ENCODE peak calls at places on chromosomes 2 and 18, in six cellular contexts. One of them, this sample, is unnamed.

GRCh38 chr2:3972377-3972776 is 269.0 kb downstream of the DCDC2C start:
- DNase-seq in body of pancreas: no peak
- DNase-seq in cardiac muscle cell: no peak
- DNase-seq in epithelial cell of proximal tubule: no peak
- DNase-seq in PC-9: no peak
- DNase-seq in adrenal gland: no peak
- DNase-seq in this sample: no peak

GRCh38 chr18:79634186-79634585 is 45.4 kb upstream of the CTDP1 start:
- DNase-seq in body of pancreas: no peak
- DNase-seq in cardiac muscle cell: no peak
- DNase-seq in epithelial cell of proximal tubule: no peak
- DNase-seq in PC-9: no peak
- DNase-seq in adrenal gland: no peak
- DNase-seq in this sample: no peak

GRCh38 chr2:217105733-217106649 is 246.1 kb upstream of the TNP1 start:
- DNase-seq in body of pancreas: no peak
- DNase-seq in cardiac muscle cell: no peak
- DNase-seq in epithelial cell of proximal tubule: peak; percentile 99
- DNase-seq in PC-9: peak; percentile 79
- DNase-seq in adrenal gland: no peak
- DNase-seq in this sample: no peak

GRCh38 chr2:148930046-148930775 is 55.2 kb downstream of the KIF5C start:
- DNase-seq in body of pancreas: no peak
- DNase-seq in cardiac muscle cell: no peak
- DNase-seq in epithelial cell of proximal tubule: no peak
- DNase-seq in PC-9: no peak
- DNase-seq in adrenal gland: no peak
- DNase-seq in this sample: no peak

GRCh38 chr2:223104336-223104735 is 52.3 kb downstream of the KCNE4 start:
- DNase-seq in body of pancreas: no peak
- DNase-seq in cardiac muscle cell: no peak
- DNase-seq in epithelial cell of proximal tubule: no peak
- DNase-seq in PC-9: no peak
- DNase-seq in adrenal gland: no peak
- DNase-seq in this sample: no peak

GRCh38 chr2:188984680-188985079 is 10.5 kb downstream of the COL3A1 start:
- DNase-seq in body of pancreas: peak; percentile 22
- DNase-seq in cardiac muscle cell: no peak
- DNase-seq in epithelial cell of proximal tubule: no peak
- DNase-seq in PC-9: no peak
- DNase-seq in adrenal gland: no peak
- DNase-seq in this sample: no peak

GRCh38 chr2:54321062-54321461 is 65.0 kb upstream of the TSPYL6 start:
- DNase-seq in body of pancreas: no peak
- DNase-seq in cardiac muscle cell: no peak
- DNase-seq in epithelial cell of proximal tubule: no peak
- DNase-seq in PC-9: no peak
- DNase-seq in adrenal gland: no peak
- DNase-seq in this sample: no peak

GRCh38 chr2:118822015-118822414 is 25.4 kb downstream of the EN1 start:
- DNase-seq in body of pancreas: no peak
- DNase-seq in cardiac muscle cell: no peak
- DNase-seq in epithelial cell of proximal tubule: no peak
- DNase-seq in PC-9: no peak
- DNase-seq in adrenal gland: no peak
- DNase-seq in this sample: no peak

GRCh38 chr2:33069894-33070651 is 123.3 kb downstream of the LTBP1 start:
- DNase-seq in body of pancreas: peak; percentile 61
- DNase-seq in cardiac muscle cell: no peak
- DNase-seq in epithelial cell of proximal tubule: peak; percentile 93
- DNase-seq in PC-9: peak; percentile 76
- DNase-seq in adrenal gland: peak; percentile 86
- DNase-seq in this sample: peak; percentile 46

GRCh38 chr2:10278029-10278762 is 24.5 kb upstream of the HPCAL1 start:
- DNase-seq in body of pancreas: peak; percentile 80
- DNase-seq in cardiac muscle cell: no peak
- DNase-seq in epithelial cell of proximal tubule: peak; percentile 64
- DNase-seq in PC-9: peak; percentile 48
- DNase-seq in adrenal gland: peak; percentile 73
- DNase-seq in this sample: peak; percentile 13

GRCh38 chr2:145022021-145022670 is 502.2 kb upstream of the ZEB2 start:
- DNase-seq in body of pancreas: no peak
- DNase-seq in cardiac muscle cell: no peak
- DNase-seq in epithelial cell of proximal tubule: no peak
- DNase-seq in PC-9: no peak
- DNase-seq in adrenal gland: no peak
- DNase-seq in this sample: no peak

GRCh38 chr2:73107211-73107926 is 5.4 kb downstream of the RAB11FIP5 start:
- DNase-seq in body of pancreas: peak; percentile 48
- DNase-seq in cardiac muscle cell: peak; percentile 50
- DNase-seq in epithelial cell of proximal tubule: no peak
- DNase-seq in PC-9: peak; percentile 41
- DNase-seq in adrenal gland: peak; percentile 88
- DNase-seq in this sample: no peak

GRCh38 chr2:192687000-192687399 is 492.3 kb upstream of the TMEFF2 start:
- DNase-seq in body of pancreas: no peak
- DNase-seq in cardiac muscle cell: no peak
- DNase-seq in epithelial cell of proximal tubule: no peak
- DNase-seq in PC-9: no peak
- DNase-seq in adrenal gland: no peak
- DNase-seq in this sample: no peak

GRCh38 chr2:110126086-110126773 is 10.6 kb upstream of the MALL start:
- DNase-seq in body of pancreas: no peak
- DNase-seq in cardiac muscle cell: no peak
- DNase-seq in epithelial cell of proximal tubule: no peak
- DNase-seq in PC-9: no peak
- DNase-seq in adrenal gland: no peak
- DNase-seq in this sample: no peak

GRCh38 chr2:166239548-166239947 is 111.7 kb upstream of the SCN1A start:
- DNase-seq in body of pancreas: no peak
- DNase-seq in cardiac muscle cell: no peak
- DNase-seq in epithelial cell of proximal tubule: peak; percentile 26
- DNase-seq in PC-9: peak; percentile 58
- DNase-seq in adrenal gland: no peak
- DNase-seq in this sample: no peak

GRCh38 chr2:1162768-1163584 is 212.3 kb downstream of the SNTG2 start:
- DNase-seq in body of pancreas: no peak
- DNase-seq in cardiac muscle cell: no peak
- DNase-seq in epithelial cell of proximal tubule: peak; percentile 2
- DNase-seq in PC-9: no peak
- DNase-seq in adrenal gland: no peak
- DNase-seq in this sample: no peak

GRCh38 chr2:173048901-173049661 is 26.6 kb upstream of the MAP3K20 start:
- DNase-seq in body of pancreas: peak; percentile 77
- DNase-seq in cardiac muscle cell: no peak
- DNase-seq in epithelial cell of proximal tubule: peak; percentile 99
- DNase-seq in PC-9: peak; percentile 91
- DNase-seq in adrenal gland: peak; percentile 79
- DNase-seq in this sample: peak; percentile 38

GRCh38 chr2:28515176-28515751 is 19.4 kb downstream of the PLB1 start:
- DNase-seq in body of pancreas: no peak
- DNase-seq in cardiac muscle cell: no peak
- DNase-seq in epithelial cell of proximal tubule: no peak
- DNase-seq in PC-9: no peak
- DNase-seq in adrenal gland: no peak
- DNase-seq in this sample: no peak

GRCh38 chr2:199739413-199740110 is 111.4 kb downstream of the FTCDNL1 start:
- DNase-seq in body of pancreas: peak; percentile 61
- DNase-seq in cardiac muscle cell: peak; percentile 82
- DNase-seq in epithelial cell of proximal tubule: no peak
- DNase-seq in PC-9: peak; percentile 58
- DNase-seq in adrenal gland: peak; percentile 55
- DNase-seq in this sample: peak; percentile 68

GRCh38 chr2:70903641-70904340 is 31.9 kb upstream of the ATP6V1B1 start:
- DNase-seq in body of pancreas: no peak
- DNase-seq in cardiac muscle cell: no peak
- DNase-seq in epithelial cell of proximal tubule: no peak
- DNase-seq in PC-9: no peak
- DNase-seq in adrenal gland: no peak
- DNase-seq in this sample: no peak

GRCh38 chr2:102080451-102081054 is 62.0 kb upstream of the IL1R1 start:
- DNase-seq in body of pancreas: no peak
- DNase-seq in cardiac muscle cell: no peak
- DNase-seq in epithelial cell of proximal tubule: no peak
- DNase-seq in PC-9: no peak
- DNase-seq in adrenal gland: no peak
- DNase-seq in this sample: peak; percentile 62

GRCh38 chr2:55923091-55923977 is at the start of gene EFEMP1:
- DNase-seq in body of pancreas: peak; percentile 64
- DNase-seq in cardiac muscle cell: peak; percentile 71
- DNase-seq in epithelial cell of proximal tubule: no peak
- DNase-seq in PC-9: peak; percentile 80
- DNase-seq in adrenal gland: peak; percentile 40
- DNase-seq in this sample: peak; percentile 74

GRCh38 chr2:147471126-147471525 is 373.7 kb upstream of the ACVR2A start:
- DNase-seq in body of pancreas: no peak
- DNase-seq in cardiac muscle cell: no peak
- DNase-seq in epithelial cell of proximal tubule: no peak
- DNase-seq in PC-9: no peak
- DNase-seq in adrenal gland: no peak
- DNase-seq in this sample: no peak

GRCh38 chr2:147467441-147467840 is 377.4 kb upstream of the ACVR2A start:
- DNase-seq in body of pancreas: no peak
- DNase-seq in cardiac muscle cell: no peak
- DNase-seq in epithelial cell of proximal tubule: no peak
- DNase-seq in PC-9: no peak
- DNase-seq in adrenal gland: no peak
- DNase-seq in this sample: no peak

GRCh38 chr2:147468963-147469362 is 375.9 kb upstream of the ACVR2A start:
- DNase-seq in body of pancreas: no peak
- DNase-seq in cardiac muscle cell: no peak
- DNase-seq in epithelial cell of proximal tubule: no peak
- DNase-seq in PC-9: no peak
- DNase-seq in adrenal gland: no peak
- DNase-seq in this sample: no peak

GRCh38 chr2:147469471-147469870 is 375.4 kb upstream of the ACVR2A start:
- DNase-seq in body of pancreas: no peak
- DNase-seq in cardiac muscle cell: no peak
- DNase-seq in epithelial cell of proximal tubule: no peak
- DNase-seq in PC-9: no peak
- DNase-seq in adrenal gland: no peak
- DNase-seq in this sample: no peak

GRCh38 chr2:147468349-147468748 is 376.5 kb upstream of the ACVR2A start:
- DNase-seq in body of pancreas: no peak
- DNase-seq in cardiac muscle cell: no peak
- DNase-seq in epithelial cell of proximal tubule: no peak
- DNase-seq in PC-9: no peak
- DNase-seq in adrenal gland: no peak
- DNase-seq in this sample: no peak
- H3K4me3 ChIP-seq in body of pancreas: no peak overlapping the region
- H3K4me3 ChIP-seq in cardiac muscle cell: no peak overlapping the region
- H3K4me3 ChIP-seq in epithelial cell of proximal tubule: no peak overlapping the region
- H3K4me3 ChIP-seq in PC-9: no peak overlapping the region
- H3K4me3 ChIP-seq in adrenal gland: no peak overlapping the region
- H3K4me3 ChIP-seq in this sample: no peak overlapping the region

DNA sequence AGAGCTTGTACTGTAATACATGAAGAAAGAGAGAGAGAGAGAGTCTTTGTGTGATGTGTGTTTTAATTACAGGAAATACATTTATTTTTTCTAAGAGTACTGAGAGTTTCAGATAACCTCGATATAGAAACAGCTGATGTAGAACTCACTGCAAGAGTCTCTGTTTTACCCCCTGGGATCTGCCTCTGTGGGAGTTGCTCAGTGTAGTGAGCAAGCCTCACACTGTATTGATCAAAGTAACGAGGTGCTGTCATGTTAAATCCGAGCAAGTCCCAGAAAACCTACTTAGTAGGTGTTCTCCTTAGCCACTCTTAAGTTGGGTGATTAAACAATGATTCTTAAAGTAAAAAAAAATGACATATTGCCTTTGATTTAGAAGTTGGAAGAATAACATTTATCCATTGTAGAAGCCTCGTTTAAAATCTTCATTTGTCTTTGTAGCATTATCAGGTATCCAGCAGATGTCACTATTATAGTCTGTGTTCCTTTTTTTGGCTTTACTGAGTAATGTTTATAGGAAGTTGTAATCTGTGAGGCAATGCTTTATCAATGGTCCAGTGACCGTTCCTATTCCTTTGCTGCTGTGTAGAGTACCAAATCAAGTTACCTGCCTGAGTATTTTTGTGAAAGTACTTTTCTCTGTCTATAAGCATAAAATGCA is 219.0 kb downstream of the MYO3B start:
- DNase-seq in body of pancreas: no peak
- DNase-seq in cardiac muscle cell: no peak
- DNase-seq in epithelial cell of proximal tubule: no peak
- DNase-seq in PC-9: no peak
- DNase-seq in adrenal gland: no peak
- DNase-seq in this sample: no peak
- TF ChIP-seq CTCF in body of pancreas: peak; percentile 26
- TF ChIP-seq CTCF in cardiac muscle cell: peak; percentile 25
- TF ChIP-seq CTCF in epithelial cell of proximal tubule: peak; percentile 48
- TF ChIP-seq CTCF in PC-9: peak; percentile 62
- TF ChIP-seq CTCF in adrenal gland: peak; percentile 30
- TF ChIP-seq CTCF in this sample: no peak

DNA sequence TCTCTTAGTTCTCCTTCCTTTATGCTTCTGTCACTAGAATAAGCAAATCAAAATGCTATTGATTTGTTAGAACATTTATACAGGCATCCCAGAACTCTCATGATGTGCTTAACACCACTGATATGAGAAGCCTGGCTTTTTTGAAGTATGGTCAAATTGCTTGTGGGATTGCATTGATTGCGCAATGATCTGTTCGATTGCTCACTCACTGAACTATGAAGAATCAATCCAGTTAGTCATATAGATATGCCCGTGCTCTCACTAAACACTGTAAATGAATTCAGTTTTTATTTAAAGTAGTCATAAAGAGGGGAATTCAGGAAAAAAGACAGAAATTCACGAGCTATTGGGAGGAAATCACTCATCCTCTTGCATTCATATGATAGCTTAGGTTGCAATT is 1237.8 kb downstream of the SUCLG1 start:
- DNase-seq in body of pancreas: no peak
- DNase-seq in cardiac muscle cell: no peak
- DNase-seq in epithelial cell of proximal tubule: no peak
- DNase-seq in PC-9: no peak
- DNase-seq in adrenal gland: no peak
- DNase-seq in this sample: no peak
- H3K4me3 ChIP-seq in body of pancreas: no peak overlapping the region
- H3K4me3 ChIP-seq in cardiac muscle cell: no peak overlapping the region
- H3K4me3 ChIP-seq in epithelial cell of proximal tubule: no peak overlapping the region
- H3K4me3 ChIP-seq in PC-9: no peak overlapping the region
- H3K4me3 ChIP-seq in adrenal gland: no peak overlapping the region
- H3K4me3 ChIP-seq in this sample: no peak overlapping the region

DNA sequence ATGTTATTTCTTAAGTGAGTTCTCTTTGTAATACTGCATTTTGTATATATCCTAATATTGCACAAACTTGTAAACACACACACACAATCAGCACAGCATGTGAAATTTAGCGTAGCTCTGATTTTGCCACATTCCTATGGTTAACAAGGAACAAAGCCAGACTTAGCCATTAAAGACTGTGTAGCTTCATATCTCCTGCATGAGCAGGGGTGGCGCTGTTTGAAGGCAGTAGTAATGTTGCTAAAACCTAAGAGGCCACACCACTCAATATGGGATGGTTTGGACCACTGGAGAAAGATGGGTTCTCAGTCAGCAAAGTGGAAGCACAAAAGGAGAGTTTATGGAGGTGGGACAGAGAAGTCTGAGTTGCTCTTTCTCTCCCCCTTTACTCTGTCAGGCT is 61.1 kb upstream of the RND3 start:
- DNase-seq in body of pancreas: no peak
- DNase-seq in cardiac muscle cell: peak; percentile 47
- DNase-seq in epithelial cell of proximal tubule: no peak
- DNase-seq in PC-9: no peak
- DNase-seq in adrenal gland: no peak
- DNase-seq in this sample: peak; percentile 12
- TF ChIP-seq CTCF in body of pancreas: no peak
- TF ChIP-seq CTCF in cardiac muscle cell: peak; percentile 49
- TF ChIP-seq CTCF in epithelial cell of proximal tubule: peak; percentile 67
- TF ChIP-seq CTCF in PC-9: peak; percentile 39
- TF ChIP-seq CTCF in adrenal gland: peak; percentile 9
- TF ChIP-seq CTCF in this sample: peak; percentile 44